ENCODE peak calls at places on chromosomes 7 and 10, in six cellular contexts. G is AG09309; J is PC-3; H is non-pigmented ciliary epithelial cell; V is GDM1; O is stimulated activated CD8-positive, alpha-beta memory T cell treated with anti-CD3 and anti-CD28 coated beads, Interleukin-7, amount 100 ng/mL, for 4 hours. B is an unnamed sample.

GRCh38 chr10:114623661-114624294 is 34.3 kb downstream of the ABLIM1 start:
- DNase-seq in H (no peak), V (peak), G (peak), O (no peak), J (peak), B (peak)

GRCh38 chr7:97819161-97819560 is 53.0 kb downstream of the ASNS start:
- DNase-seq in V (no peak), J (peak), G (no peak), O (no peak), H (no peak), B (no peak)

GRCh38 chr10:128481152-128481551 is 354.9 kb upstream of the MKI67 start:
- DNase-seq in H (no peak), J (no peak), O (no peak), G (no peak), V (no peak), B (no peak)

GRCh38 chr10:67306588-67307205 is 380.9 kb downstream of the LRRTM3 start:
- DNase-seq in J (peak), H (no peak), G (no peak), V (no peak), O (no peak), B (peak)

GRCh38 chr7:103068429-103069403 is 5.9 kb downstream of the FBXL13 start:
- DNase-seq in G (no peak), H (no peak), O (no peak), J (no peak), V (no peak), B (no peak)

GRCh38 chr7:122155566-122155965 is 11.5 kb upstream of the AASS start:
- DNase-seq in V (no peak), O (no peak), H (no peak), J (no peak), G (no peak), B (no peak)

GRCh38 chr7:82156168-82156567 is 287.4 kb downstream of the CACNA2D1 start:
- DNase-seq in O (no peak), J (no peak), V (no peak), H (no peak), G (no peak), B (no peak)

GRCh38 chr7:7323921-7324320 is 141.6 kb downstream of the C1GALT1 start:
- DNase-seq in O (no peak), G (no peak), J (no peak), V (no peak), H (no peak), B (no peak)

GRCh38 chr7:142177869-142178268 is 66.4 kb downstream of the MGAM2 start:
- DNase-seq in G (no peak), V (no peak), H (no peak), O (no peak), J (no peak), B (peak)

GRCh38 chr7:52917982-52918578 is 117.4 kb upstream of the POM121L12 start:
- DNase-seq in G (no peak), H (no peak), J (peak), V (no peak), O (no peak), B (peak)

GRCh38 chr10:76583711-76584161 is 1053.9 kb downstream of the KCNMA1 start:
- DNase-seq in O (no peak), V (no peak), J (peak), G (peak), H (peak), B (peak)

GRCh38 chr7:18762189-18762588 is 266.6 kb downstream of the HDAC9 start:
- DNase-seq in G (no peak), O (no peak), V (no peak), J (peak), H (peak), B (no peak)

GRCh38 chr10:59181668-59182067 is 5.2 kb downstream of the PHYHIPL start:
- DNase-seq in G (peak), V (no peak), J (peak), H (peak), O (no peak), B (peak)

GRCh38 chr10:23362879-23363787 is 18.5 kb upstream of the C10orf67 start:
- DNase-seq in J (no peak), H (no peak), O (no peak), V (no peak), G (no peak), B (no peak)

GRCh38 chr10:84333864-84334451 is 5.6 kb downstream of the CCSER2 start:
- DNase-seq in H (no peak), J (no peak), G (no peak), V (peak), O (peak), B (peak)

GRCh38 chr10:13483073-13483472 is 45.7 kb downstream of the BEND7 start:
- DNase-seq in J (no peak), V (no peak), H (no peak), O (no peak), G (no peak), B (peak)

GRCh38 chr7:20030417-20030816 is 186.8 kb downstream of the MACC1 start:
- DNase-seq in J (no peak), G (no peak), O (no peak), V (no peak), H (no peak), B (no peak)

GRCh38 chr10:68333452-68333851 is 724 bp upstream of the PBLD start:
- DNase-seq in G (no peak), H (no peak), O (no peak), J (no peak), V (no peak), B (no peak)